ENCODE peak calls at places on chromosomes 1 and 21, in seven cellular contexts. S, H, R, T, O, V and B are unnamed samples.

GRCh38 chr1:93842750-93843500 is 36.1 kb downstream of the DNTTIP2 start:
- DNase-seq in S (no peak), H (no peak), R (no peak), T (peak), O (no peak), V (no peak), B (peak)

GRCh38 chr1:157156058-157156541 is 17.9 kb upstream of the ETV3 start:
- DNase-seq in S (peak), H (peak), R (peak), T (peak), O (peak), V (peak), B (peak)

GRCh38 chr21:24456358-24456757 is 1150.9 kb downstream of the MRPL39 start:
- DNase-seq in S (no peak), H (no peak), R (no peak), T (peak), O (no peak), V (no peak), B (no peak)

GRCh38 chr21:18499761-18500376 is 96.3 kb upstream of the TMPRSS15 start:
- DNase-seq in S (peak), H (no peak), R (peak), T (peak), O (peak), V (no peak), B (peak)

GRCh38 chr1:17878837-17879236 is 123.7 kb downstream of the ACTL8 start:
- DNase-seq in S (no peak), H (no peak), R (no peak), T (peak), O (peak), V (no peak), B (peak)

GRCh38 chr21:31766895-31767294 is 35.0 kb upstream of the SCAF4 start:
- DNase-seq in S (no peak), H (no peak), R (no peak), T (no peak), O (no peak), V (no peak), B (no peak)

GRCh38 chr1:46547481-46548383 is 3.7 kb downstream of the KNCN start:
- DNase-seq in S (peak), H (no peak), R (peak), T (peak), O (peak), V (peak), B (peak)

GRCh38 chr1:235649722-235650163 is at the start of gene GNG4:
- DNase-seq in S (no peak), H (no peak), R (no peak), T (no peak), O (no peak), V (no peak), B (no peak)

GRCh38 chr1:151508721-151509292 is 2.4 kb upstream of the CGN start:
- DNase-seq in S (no peak), H (peak), R (peak), T (no peak), O (no peak), V (no peak), B (no peak)

GRCh38 chr1:220962031-220962751 is 82.9 kb downstream of the HLX start:
- DNase-seq in S (peak), H (no peak), R (peak), T (peak), O (peak), V (no peak), B (peak)

GRCh38 chr1:115062542-115063004 is 26.7 kb downstream of the TSPAN2 start:
- DNase-seq in S (peak), H (peak), R (peak), T (peak), O (no peak), V (no peak), B (no peak)

GRCh38 chr21:36379236-36379635 is 6.0 kb upstream of the CHAF1B start:
- DNase-seq in S (no peak), H (no peak), R (no peak), T (no peak), O (no peak), V (no peak), B (no peak)

GRCh38 chr1:211677659-211678058 is 2.2 kb upstream of the NEK2 start:
- DNase-seq in S (peak), H (no peak), R (no peak), T (no peak), O (no peak), V (no peak), B (no peak)

GRCh38 chr1:101309334-101310221 is 72.8 kb downstream of the S1PR1 start:
- DNase-seq in S (peak), H (peak), R (peak), T (peak), O (peak), V (peak), B (peak)

GRCh38 chr1:221783936-221784335 is 42.0 kb upstream of the DUSP10 start:
- DNase-seq in S (peak), H (no peak), R (no peak), T (no peak), O (no peak), V (no peak), B (no peak)

GRCh38 chr1:103561612-103562395 is 9.6 kb upstream of the AMY2B start:
- DNase-seq in S (peak), H (no peak), R (no peak), T (no peak), O (peak), V (no peak), B (peak)

GRCh38 chr1:238530209-238530851 is 639.6 kb upstream of the ZP4 start:
- DNase-seq in S (no peak), H (peak), R (no peak), T (no peak), O (no peak), V (no peak), B (no peak)
- TF ChIP-seq CTCF in S (no peak), H (no peak), R (no peak), T (no peak), O (no peak), V (no peak), B (no peak)

GRCh38 chr1:61254629-61255323 is 172.4 kb downstream of the NFIA start:
- DNase-seq in S (peak), H (no peak), R (peak), T (peak), O (peak), V (no peak), B (peak)
- H3K4me3 ChIP-seq in S (no peak), H (peak), R (peak), T (peak), O (peak), V (no peak), B (peak)

GRCh38 chr21:44929242-44929798 is 8.6 kb upstream of the ITGB2 start:
- DNase-seq in S (no peak), H (peak), R (no peak), T (no peak), O (no peak), V (no peak), B (no peak)

GRCh38 chr21:44927259-44927586 is 6.5 kb upstream of the ITGB2 start:
- DNase-seq in S (no peak), H (no peak), R (no peak), T (no peak), O (no peak), V (no peak), B (no peak)

GRCh38 chr21:44926364-44927101 is 5.8 kb upstream of the ITGB2 start:
- DNase-seq in S (peak), H (peak), R (peak), T (no peak), O (no peak), V (no peak), B (peak)

GRCh38 chr21:44929799-44930542 is 9.3 kb upstream of the ITGB2 start:
- DNase-seq in S (no peak), H (no peak), R (no peak), T (no peak), O (no peak), V (no peak), B (no peak)

DNA sequence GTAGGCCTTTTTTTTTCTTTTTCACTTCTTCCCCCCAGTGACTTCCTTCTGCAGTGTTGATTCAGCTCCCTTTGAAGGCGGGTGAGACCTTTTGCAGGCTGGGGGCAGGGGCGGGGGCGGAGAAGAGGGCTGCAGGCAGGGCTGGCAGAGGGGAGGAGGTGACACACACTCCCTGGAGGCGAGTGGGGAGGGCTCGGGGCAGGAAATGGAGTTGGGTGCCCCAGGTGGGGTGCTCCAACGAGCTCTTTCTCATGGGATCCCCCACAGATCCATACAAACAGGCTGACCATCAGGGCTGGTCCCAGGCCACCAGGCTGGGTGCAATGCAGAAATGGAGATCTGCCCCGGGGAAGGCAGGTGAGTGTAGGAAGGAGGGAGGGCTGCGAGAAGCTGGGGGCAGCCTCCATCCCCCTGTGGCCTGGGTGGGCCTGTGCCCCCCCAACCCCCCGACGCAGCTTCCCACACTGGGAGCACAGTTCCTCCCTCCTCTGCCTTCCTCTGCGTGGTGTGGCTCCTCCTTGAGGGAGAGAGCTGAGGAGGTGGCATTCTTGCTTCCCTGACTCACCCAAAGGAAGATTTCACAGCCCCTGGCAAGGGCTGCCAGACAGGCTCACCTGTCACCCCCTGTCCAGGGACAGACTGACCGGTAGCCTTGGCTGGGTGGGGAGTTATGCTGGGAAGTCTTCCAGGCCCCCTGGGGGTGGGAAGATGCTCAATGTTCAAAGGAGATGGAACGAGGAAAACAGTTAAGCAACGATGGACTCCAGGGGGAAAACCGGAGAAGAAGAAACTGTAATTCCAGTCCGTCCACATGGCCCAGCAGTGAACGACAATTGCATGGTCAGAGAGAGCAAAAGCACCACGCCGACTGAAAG is 7.1 kb upstream of the ITGB2 start:
- DNase-seq in S (peak), H (peak), R (peak), T (peak), O (no peak), V (peak), B (peak)
- TF ChIP-seq CTCF in S (no peak), H (no peak), R (peak), T (no peak), O (no peak), V (no peak), B (no peak)

DNA sequence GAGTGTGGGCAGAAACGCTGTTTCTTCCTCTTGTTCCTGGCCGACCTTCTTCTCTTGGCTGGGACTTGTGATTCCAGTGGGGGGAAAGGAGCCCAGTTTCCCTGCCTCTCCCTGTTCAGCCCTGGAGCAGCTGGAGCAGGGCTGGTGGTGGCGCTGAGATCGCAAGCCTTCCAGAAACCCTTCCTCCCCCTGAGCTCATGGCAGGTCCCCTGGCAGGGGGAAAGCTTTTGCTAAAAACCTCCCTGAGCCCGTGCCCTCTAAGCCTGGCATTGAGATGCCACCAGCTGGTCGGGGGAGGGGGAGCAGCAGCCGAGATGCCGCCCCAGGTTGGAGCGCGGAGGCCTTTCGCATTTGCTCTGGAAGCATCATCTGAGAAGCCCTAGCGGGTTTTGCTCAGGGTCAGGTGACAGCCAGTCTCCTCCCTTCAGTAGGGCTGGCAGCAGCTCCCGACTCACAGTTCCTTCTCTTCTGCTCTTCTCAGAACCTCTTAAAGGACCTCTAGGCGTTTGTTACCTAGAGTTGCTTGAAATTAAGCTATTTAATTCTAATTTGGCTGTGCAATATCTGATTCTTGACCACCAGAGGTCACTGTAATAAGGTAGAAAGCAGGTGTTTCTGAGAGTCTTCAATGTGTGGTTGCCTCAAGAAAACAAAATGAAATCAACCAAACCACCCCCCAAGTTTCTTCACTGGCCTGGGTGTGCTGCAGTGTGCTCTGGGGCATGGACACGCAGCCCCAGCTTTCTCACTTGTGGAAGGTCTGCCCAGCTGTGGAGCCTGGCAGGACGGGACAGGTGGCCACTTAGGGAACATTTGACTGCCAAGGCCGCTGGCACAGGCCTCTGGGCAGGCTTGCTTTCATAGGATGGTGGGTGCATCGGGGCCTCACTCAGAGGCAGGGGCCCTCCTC is 257.3 kb downstream of the CAMTA1 start:
- DNase-seq in S (no peak), H (no peak), R (peak), T (peak), O (peak), V (peak), B (peak)
- H3K4me3 ChIP-seq in S (no peak), H (no peak), R (no peak), T (no peak), O (no peak), V (no peak), B (no peak)

DNA sequence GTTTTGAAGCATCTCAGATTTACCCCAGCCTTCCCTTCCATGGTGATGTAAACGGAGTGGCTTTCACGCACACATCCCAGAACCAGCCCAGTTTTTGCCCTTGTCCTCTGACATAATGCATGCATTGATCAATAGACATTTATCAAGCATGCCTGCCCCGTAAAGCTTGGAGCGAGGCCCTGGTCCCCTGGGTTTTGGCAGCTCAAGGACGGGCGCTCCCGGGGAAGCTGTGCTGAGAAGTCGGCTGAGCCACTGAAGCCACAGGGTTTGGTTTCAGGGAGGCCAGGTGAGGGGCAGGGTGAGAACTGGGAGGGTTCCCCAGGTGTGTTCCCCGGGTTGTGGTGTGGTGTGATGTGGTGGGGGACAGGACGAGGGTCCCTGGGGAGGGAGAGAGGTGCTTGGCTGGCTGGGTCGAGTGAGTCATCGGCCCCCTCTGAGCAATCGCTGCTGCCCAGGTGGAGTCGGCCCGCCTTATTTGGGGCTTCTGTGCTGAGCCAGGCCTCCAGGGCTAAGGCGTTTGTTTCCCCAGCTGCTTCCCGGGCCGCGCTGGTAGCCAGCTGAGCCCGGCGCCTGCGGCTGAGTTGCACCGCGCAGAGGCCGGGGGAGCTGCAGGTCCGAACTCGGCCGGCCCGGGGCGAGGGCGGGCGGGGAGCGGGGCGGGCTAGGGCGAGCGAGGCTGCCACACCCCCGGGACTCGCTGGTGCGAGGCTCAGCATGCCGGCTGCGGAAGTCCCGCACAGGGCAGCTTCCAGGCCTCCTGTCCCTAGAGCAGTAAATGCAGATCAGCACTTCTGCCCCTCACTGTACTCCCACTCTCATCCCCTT is 23.6 kb downstream of the ATP2B4 start:
- DNase-seq in S (no peak), H (peak), R (peak), T (peak), O (peak), V (no peak), B (no peak)
- TF ChIP-seq CTCF in S (no peak), H (peak), R (no peak), T (no peak), O (no peak), V (no peak), B (no peak)

GRCh38 chr1:36187800-36188593 is 32.0 kb downstream of the MAP7D1 start:
- DNase-seq in S (peak), H (peak), R (peak), T (peak), O (peak), V (peak), B (peak)
- H3K4me3 ChIP-seq in S (no peak), H (no peak), R (no peak), T (no peak), O (no peak), V (no peak), B (no peak)

GRCh38 chr1:184974086-184974836 is at the start of gene NIBAN1:
- DNase-seq in S (peak), H (peak), R (peak), T (peak), O (peak), V (peak), B (no peak)

GRCh38 chr1:184974837-184975115 is 468 bp upstream of the NIBAN1 start:
- DNase-seq in S (no peak), H (no peak), R (no peak), T (no peak), O (no peak), V (no peak), B (no peak)

GRCh38 chr1:184971522-184972265 is 2.6 kb downstream of the NIBAN1 start:
- DNase-seq in S (no peak), H (no peak), R (no peak), T (no peak), O (no peak), V (no peak), B (no peak)

GRCh38 chr1:184972281-184973055 is 1.8 kb downstream of the NIBAN1 start:
- DNase-seq in S (no peak), H (no peak), R (peak), T (peak), O (peak), V (no peak), B (peak)

GRCh38 chr1:184973308-184974085 is 811 bp downstream of the NIBAN1 start:
- DNase-seq in S (peak), H (peak), R (peak), T (peak), O (peak), V (peak), B (no peak)
- TF ChIP-seq CTCF in S (no peak), H (no peak), R (no peak), T (no peak), O (no peak), V (no peak), B (no peak)

DNA sequence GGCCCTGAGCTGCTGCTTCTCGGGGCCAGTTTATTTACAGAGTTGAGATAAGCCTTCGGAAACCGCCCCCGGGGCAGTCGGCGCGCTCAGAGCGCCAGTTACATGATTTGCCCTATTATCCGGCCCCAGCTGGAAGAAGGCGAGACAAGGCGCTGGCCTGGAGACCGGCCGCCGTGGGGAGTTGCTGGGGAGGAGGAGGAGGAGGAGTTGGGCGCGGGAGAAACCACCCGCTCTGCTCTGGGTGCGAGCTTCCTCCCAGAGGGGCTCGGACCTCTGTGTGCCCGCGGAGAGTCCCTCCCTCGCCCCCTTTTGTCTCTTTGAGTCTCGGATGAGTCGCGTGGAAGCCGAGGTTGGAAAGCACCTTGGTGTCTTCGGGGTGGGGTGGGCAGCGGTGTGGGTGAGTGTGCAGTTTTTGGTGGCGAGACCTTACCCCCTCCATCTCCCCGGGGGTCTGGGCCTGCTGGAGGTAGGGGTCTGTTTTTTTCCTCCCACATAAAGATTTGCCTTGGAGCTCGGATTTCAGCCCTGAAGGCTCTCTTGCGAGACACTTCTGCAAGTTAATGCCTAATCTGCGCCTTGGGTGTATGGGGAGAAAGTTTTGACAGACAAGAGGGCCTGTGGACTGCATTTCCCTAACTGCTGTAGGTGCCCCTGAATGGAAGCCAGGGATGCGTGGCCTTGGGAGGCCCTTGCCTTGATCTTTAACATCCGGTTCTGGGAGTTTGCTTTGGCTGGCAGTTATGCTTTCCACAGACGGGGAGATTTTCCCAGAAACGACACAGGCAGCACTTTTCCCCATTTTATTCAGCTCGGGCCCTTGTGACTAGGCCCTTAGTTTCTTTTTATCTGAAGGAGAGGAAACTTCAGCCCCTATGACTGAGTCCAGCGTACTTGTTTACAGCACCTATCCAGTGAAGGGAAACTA is 80.0 kb downstream of the NDUFS5 start:
- DNase-seq in S (no peak), H (peak), R (peak), T (peak), O (peak), V (no peak), B (peak)
- H3K4me3 ChIP-seq in S (peak), H (peak), R (peak), T (peak), O (peak), V (peak), B (peak)